ENCODE peak calls at places on chromosomes 1 and 21, in eight cellular contexts. N is lower lobe of right lung, W is body of pancreas, K is retinal pigment epithelial cell, H is astrocyte of the cerebellum, F is ovary, R is choroid plexus epithelial cell, V is adrenal gland. P is an unnamed sample.

GRCh38 chr1:8351693-8352470 is 34.0 kb downstream of the SLC45A1 start:
- DNase-seq in V (no peak), F (peak), R (peak), N (no peak), K (no peak), W (no peak), H (no peak), P (no peak)

GRCh38 chr1:77744576-77744975 is 15.1 kb downstream of the USP33 start:
- DNase-seq in F (no peak), K (no peak), W (no peak), H (no peak), R (no peak), N (no peak), V (no peak), P (no peak)

GRCh38 chr1:164728719-164729118 is 169.7 kb downstream of the PBX1 start:
- DNase-seq in N (no peak), K (no peak), V (no peak), W (no peak), F (no peak), R (peak), H (peak), P (no peak)

GRCh38 chr1:35179864-35180263 is 13.1 kb downstream of the SFPQ start:
- DNase-seq in R (no peak), V (no peak), K (no peak), W (no peak), F (no peak), N (no peak), H (no peak), P (no peak)

GRCh38 chr21:42019706-42020105 is 9.5 kb upstream of the ZBTB21 start:
- DNase-seq in N (no peak), R (no peak), H (no peak), W (no peak), F (no peak), K (no peak), V (no peak), P (no peak)

GRCh38 chr1:48025076-48025475 is 27.9 kb upstream of the TRABD2B start:
- DNase-seq in W (no peak), R (no peak), H (no peak), K (peak), F (no peak), N (no peak), V (no peak), P (no peak)

GRCh38 chr1:19616489-19616888 is 27.6 kb upstream of the NBL1 start:
- DNase-seq in H (no peak), F (no peak), N (no peak), R (peak), K (no peak), V (no peak), W (no peak), P (no peak)

GRCh38 chr1:186497651-186498050 is 36.7 kb upstream of the PDC start:
- DNase-seq in V (no peak), N (no peak), F (no peak), W (no peak), R (no peak), K (no peak), H (no peak), P (no peak)

GRCh38 chr21:33419538-33420123 is 16.4 kb downstream of the IFNGR2 start:
- DNase-seq in F (peak), V (peak), H (no peak), R (peak), N (peak), K (no peak), W (no peak), P (peak)

GRCh38 chr21:19123525-19123924 is 719.9 kb upstream of the TMPRSS15 start:
- DNase-seq in V (no peak), H (no peak), K (no peak), F (no peak), W (no peak), N (no peak), R (no peak), P (no peak)

GRCh38 chr1:7427901-7428300 is 343.2 kb upstream of the VAMP3 start:
- DNase-seq in W (no peak), N (peak), K (no peak), R (no peak), V (no peak), F (no peak), H (no peak), P (no peak)

GRCh38 chr1:20711285-20712209 is 6.3 kb downstream of the KIF17 start:
- DNase-seq in R (no peak), V (no peak), W (no peak), F (no peak), H (no peak), K (no peak), N (no peak), P (no peak)

GRCh38 chr1:11176081-11176706 is 13.0 kb upstream of the ANGPTL7 start:
- DNase-seq in F (no peak), W (no peak), K (no peak), H (no peak), R (peak), V (no peak), N (peak), P (no peak)

GRCh38 chr1:204285438-204286322 is 71.9 kb upstream of the GOLT1A start:
- DNase-seq in H (no peak), N (no peak), V (no peak), K (no peak), F (no peak), R (no peak), W (no peak), P (no peak)

GRCh38 chr1:59985901-59986735 is 59.5 kb upstream of the CYP2J2 start:
- DNase-seq in R (no peak), V (no peak), H (peak), W (no peak), K (peak), N (no peak), F (no peak), P (no peak)

GRCh38 chr1:167599839-167600581 is 30.0 kb upstream of the RCSD1 start:
- DNase-seq in H (peak), R (peak), F (no peak), V (peak), W (peak), N (peak), K (no peak), P (peak)
- TF ChIP-seq CTCF in H (peak), R (peak), F (no peak), V (peak), W (no peak), N (peak), K (peak), P (peak)

DNA sequence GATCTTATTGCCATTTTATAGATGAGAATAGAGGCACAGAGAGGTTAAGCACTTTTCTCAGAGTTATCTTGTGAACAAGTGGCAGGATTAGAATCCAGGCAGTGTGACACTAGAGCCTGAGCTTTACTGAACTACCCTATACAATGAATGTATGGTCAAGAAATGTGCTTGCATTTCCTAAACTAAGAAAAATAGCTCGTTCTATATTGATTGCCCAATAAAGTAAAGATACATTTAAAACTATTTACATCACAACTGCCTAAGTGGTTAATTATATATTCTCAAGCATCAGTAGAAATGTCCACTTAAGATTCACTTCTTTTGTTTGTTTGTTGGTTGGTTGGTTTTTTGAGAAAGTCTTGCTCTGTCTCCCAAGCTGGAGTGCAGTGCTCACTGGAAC is 91.6 kb downstream of the ZFYVE9 start:
- DNase-seq in F (no peak), N (no peak), K (no peak), V (no peak), H (no peak), W (no peak), R (no peak), P (no peak)
- H3K4me3 ChIP-seq in F (no peak), N (no peak), K (no peak), V (no peak), H (no peak), W (no peak), R (no peak), P (no peak)

GRCh38 chr1:207101720-207102119 is 2.3 kb upstream of the C4BPA start:
- DNase-seq in H (no peak), K (no peak), V (no peak), N (no peak), W (no peak), R (no peak), F (no peak), P (no peak)
- TF ChIP-seq CTCF in H (no peak), K (no peak), V (no peak), N (no peak), W (no peak), R (no peak), F (no peak), P (no peak)

GRCh38 chr1:18110598-18110939 is 3.0 kb downstream of the IGSF21 start:
- DNase-seq in H (no peak), W (no peak), F (no peak), V (no peak), R (no peak), N (no peak), K (no peak), P (no peak)

GRCh38 chr1:18108313-18109057 is 887 bp downstream of the IGSF21 start:
- DNase-seq in V (no peak), K (no peak), H (no peak), W (no peak), R (no peak), F (no peak), N (no peak), P (no peak)

GRCh38 chr1:18107671-18108312 is at the start of gene IGSF21:
- DNase-seq in V (no peak), K (no peak), N (no peak), R (no peak), F (no peak), W (no peak), H (no peak), P (no peak)

GRCh38 chr1:18109756-18110597 is 2.4 kb downstream of the IGSF21 start:
- DNase-seq in H (no peak), W (peak), R (no peak), N (no peak), K (no peak), F (peak), V (peak), P (peak)

DNA sequence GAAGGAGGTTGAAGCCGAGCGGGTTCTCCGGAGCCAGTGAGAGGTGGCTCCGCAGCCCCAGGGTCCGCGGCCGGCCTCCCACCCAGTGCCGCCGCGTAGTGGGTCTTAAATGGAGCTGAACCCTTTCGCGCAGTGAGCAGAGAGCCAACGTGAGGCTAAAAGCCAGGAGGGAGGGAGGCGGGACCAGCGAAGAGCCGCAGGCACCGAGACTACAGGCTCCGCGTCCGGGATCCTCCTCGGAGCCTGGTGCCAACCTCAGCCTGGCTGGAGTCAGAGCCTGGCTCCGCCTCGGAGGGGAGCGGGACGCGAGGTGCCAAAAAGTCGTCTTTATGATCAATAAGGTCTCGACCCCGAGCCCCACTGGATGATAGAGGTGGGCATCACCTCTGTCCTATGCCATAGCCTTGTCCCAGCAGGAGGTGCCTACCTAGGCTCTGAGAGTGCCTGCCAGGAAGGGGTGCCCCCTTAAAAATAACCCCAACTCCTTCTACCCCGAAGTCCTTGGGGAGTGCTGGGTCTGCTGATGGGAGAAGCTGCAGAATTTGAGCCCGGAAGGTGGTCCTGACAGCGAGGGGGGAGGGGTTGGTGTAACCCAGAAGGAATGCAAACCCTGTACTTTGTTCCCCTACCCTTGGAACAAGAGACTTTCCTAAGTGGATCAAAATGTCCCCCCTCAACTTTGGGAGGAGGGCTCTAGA is 1.6 kb downstream of the IGSF21 start:
- DNase-seq in H (no peak), F (no peak), V (peak), N (no peak), W (no peak), R (no peak), K (no peak), P (no peak)
- H3K4me3 ChIP-seq in H (no peak), F (no peak), V (peak), N (no peak), W (no peak), R (no peak), K (no peak), P (peak)

GRCh38 chr1:26862781-26863676 is at the start of gene SFN:
- DNase-seq in F (no peak), H (no peak), W (peak), V (no peak), K (no peak), R (no peak), N (peak), P (no peak)

GRCh38 chr1:26861889-26862371 is 1.0 kb upstream of the SFN start:
- DNase-seq in N (no peak), V (no peak), W (no peak), K (no peak), H (no peak), F (no peak), R (no peak), P (no peak)

GRCh38 chr1:26863677-26864060 is 720 bp downstream of the SFN start:
- DNase-seq in V (no peak), W (no peak), K (no peak), H (no peak), R (no peak), F (no peak), N (no peak), P (no peak)

GRCh38 chr1:26858891-26859630 is 3.9 kb upstream of the SFN start:
- DNase-seq in R (no peak), N (no peak), W (no peak), H (no peak), V (no peak), F (no peak), K (no peak), P (no peak)

GRCh38 chr1:26861286-26861701 is 1.7 kb upstream of the SFN start:
- DNase-seq in V (no peak), R (peak), W (no peak), N (no peak), K (no peak), F (no peak), H (no peak), P (no peak)
- TF ChIP-seq CTCF in V (no peak), R (peak), W (no peak), N (no peak), K (peak), F (no peak), H (peak), P (no peak)

DNA sequence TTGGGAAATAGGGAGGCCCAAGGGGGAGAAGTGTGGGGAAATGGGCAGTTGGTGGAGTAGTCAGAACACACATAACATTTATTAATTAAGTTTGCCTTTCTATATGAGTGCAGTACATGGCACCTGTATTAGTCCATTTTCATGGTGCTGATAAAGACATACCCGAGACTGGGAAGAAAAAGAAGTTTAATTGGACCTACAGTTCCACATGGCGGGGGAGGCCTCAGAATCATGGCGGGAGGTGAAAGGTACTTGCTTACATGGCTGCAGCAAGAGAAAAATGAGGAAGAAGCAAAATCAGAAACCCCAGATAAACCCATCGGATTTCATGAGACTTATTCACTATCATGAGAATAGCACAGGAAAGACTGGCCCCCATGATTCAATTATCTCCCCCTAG is 1.6 kb upstream of the SLC35A3 start:
- DNase-seq in F (no peak), V (no peak), H (no peak), R (no peak), K (no peak), W (no peak), N (no peak), P (no peak)
- H3K4me3 ChIP-seq in F (no peak), V (no peak), H (no peak), R (no peak), K (no peak), W (no peak), N (no peak), P (no peak)

GRCh38 chr1:44808938-44809917 is 905 bp downstream of the BTBD19 start:
- DNase-seq in K (no peak), F (peak), R (peak), H (no peak), N (peak), V (peak), W (peak), P (peak)
- TF ChIP-seq CTCF in K (peak), F (no peak), R (peak), H (no peak), N (peak), V (peak), W (no peak), P (no peak)

GRCh38 chr1:87151500-87152421 is 176.9 kb upstream of the LMO4 start:
- DNase-seq in K (no peak), F (peak), W (peak), N (peak), R (peak), V (peak), H (no peak), P (peak)
- H3K4me3 ChIP-seq in K (peak), F (peak), W (no peak), N (peak), R (peak), V (peak), H (no peak), P (peak)

P was measured in psoas muscle.